ENCODE peak calls at places on chromosomes 2 and 18, in five cellular contexts. One of them, this sample, is unnamed.

GRCh38 chr2:230330725-230331124 is 3.7 kb downstream of the SP140L start:
- DNase-seq in ELF-1: no peak
- DNase-seq in NCI-H2081: no peak
- DNase-seq in dorsolateral prefrontal cortex: no peak
- DNase-seq in AML-193: no peak
- DNase-seq in this sample: no peak

GRCh38 chr2:200913654-200914053 is 24.5 kb downstream of the NIF3L1 start:
- DNase-seq in ELF-1: no peak
- DNase-seq in NCI-H2081: no peak
- DNase-seq in dorsolateral prefrontal cortex: no peak
- DNase-seq in AML-193: no peak
- DNase-seq in this sample: no peak

GRCh38 chr2:240142256-240142775 is 1.9 kb upstream of the OTOS start:
- DNase-seq in ELF-1: no peak
- DNase-seq in NCI-H2081: no peak
- DNase-seq in dorsolateral prefrontal cortex: no peak
- DNase-seq in AML-193: no peak
- DNase-seq in this sample: no peak

GRCh38 chr2:150495993-150496627 is 8.6 kb upstream of the RND3 start:
- DNase-seq in ELF-1: no peak
- DNase-seq in NCI-H2081: no peak
- DNase-seq in dorsolateral prefrontal cortex: no peak
- DNase-seq in AML-193: no peak
- DNase-seq in this sample: no peak

GRCh38 chr18:23972416-23972815 is 42.1 kb upstream of the TTC39C start:
- DNase-seq in ELF-1: no peak
- DNase-seq in NCI-H2081: no peak
- DNase-seq in dorsolateral prefrontal cortex: no peak
- DNase-seq in AML-193: no peak
- DNase-seq in this sample: no peak

GRCh38 chr2:160970052-160970846 is 190.0 kb upstream of the TANK start:
- DNase-seq in ELF-1: peak
- DNase-seq in NCI-H2081: peak
- DNase-seq in dorsolateral prefrontal cortex: no peak
- DNase-seq in AML-193: peak
- DNase-seq in this sample: peak

GRCh38 chr2:239311132-239312040 is 89.4 kb downstream of the HDAC4 start:
- DNase-seq in ELF-1: no peak
- DNase-seq in NCI-H2081: no peak
- DNase-seq in dorsolateral prefrontal cortex: peak
- DNase-seq in AML-193: no peak
- DNase-seq in this sample: no peak

GRCh38 chr18:43486462-43486861 is 209.2 kb upstream of the SYT4 start:
- DNase-seq in ELF-1: peak
- DNase-seq in NCI-H2081: no peak
- DNase-seq in dorsolateral prefrontal cortex: no peak
- DNase-seq in AML-193: no peak
- DNase-seq in this sample: peak

GRCh38 chr2:196336206-196336605 is 164.8 kb upstream of the STK17B start:
- DNase-seq in ELF-1: no peak
- DNase-seq in NCI-H2081: no peak
- DNase-seq in dorsolateral prefrontal cortex: no peak
- DNase-seq in AML-193: no peak
- DNase-seq in this sample: no peak

GRCh38 chr2:72883356-72883962 is 3.7 kb upstream of the SPR start:
- DNase-seq in ELF-1: peak
- DNase-seq in NCI-H2081: no peak
- DNase-seq in dorsolateral prefrontal cortex: no peak
- DNase-seq in AML-193: no peak
- DNase-seq in this sample: no peak

GRCh38 chr2:88556026-88556425 is 71.2 kb downstream of the EIF2AK3 start:
- DNase-seq in ELF-1: no peak
- DNase-seq in NCI-H2081: no peak
- DNase-seq in dorsolateral prefrontal cortex: no peak
- DNase-seq in AML-193: no peak
- DNase-seq in this sample: no peak

GRCh38 chr2:120548627-120549026 is 187.0 kb upstream of the GLI2 start:
- DNase-seq in ELF-1: no peak
- DNase-seq in NCI-H2081: no peak
- DNase-seq in dorsolateral prefrontal cortex: no peak
- DNase-seq in AML-193: no peak
- DNase-seq in this sample: no peak

GRCh38 chr2:66432801-66433694 is 1.9 kb upstream of the MEIS1 start:
- DNase-seq in ELF-1: peak
- DNase-seq in NCI-H2081: peak
- DNase-seq in dorsolateral prefrontal cortex: peak
- DNase-seq in AML-193: no peak
- DNase-seq in this sample: peak

GRCh38 chr2:74646829-74647482 is 1.2 kb downstream of the M1AP start:
- DNase-seq in ELF-1: no peak
- DNase-seq in NCI-H2081: no peak
- DNase-seq in dorsolateral prefrontal cortex: no peak
- DNase-seq in AML-193: no peak
- DNase-seq in this sample: no peak

GRCh38 chr2:161077367-161078210 is 82.6 kb upstream of the TANK start:
- DNase-seq in ELF-1: no peak
- DNase-seq in NCI-H2081: no peak
- DNase-seq in dorsolateral prefrontal cortex: no peak
- DNase-seq in AML-193: peak
- DNase-seq in this sample: no peak

GRCh38 chr2:169803480-169803879 is 4.8 kb downstream of the SSB start:
- DNase-seq in ELF-1: peak
- DNase-seq in NCI-H2081: no peak
- DNase-seq in dorsolateral prefrontal cortex: no peak
- DNase-seq in AML-193: no peak
- DNase-seq in this sample: no peak

GRCh38 chr2:135667045-135667444 is 74.6 kb upstream of the UBXN4 start:
- DNase-seq in ELF-1: no peak
- DNase-seq in NCI-H2081: no peak
- DNase-seq in dorsolateral prefrontal cortex: no peak
- DNase-seq in AML-193: no peak
- DNase-seq in this sample: no peak

GRCh38 chr2:46970334-46971288 is 55.0 kb upstream of the MCFD2 start:
- DNase-seq in ELF-1: no peak
- DNase-seq in NCI-H2081: no peak
- DNase-seq in dorsolateral prefrontal cortex: no peak
- DNase-seq in AML-193: peak
- DNase-seq in this sample: no peak

This sample was measured in NCI-H345.